ENCODE peak calls at places on chromosomes 1 and 21, in six cellular contexts. G, L, M, D, P and H are unnamed samples.

GRCh38 chr1:147292635-147293251 is 50.3 kb downstream of the CHD1L start:
- DNase-seq in G (peak; percentile 99), L (no peak), M (no peak), D (no peak), P (no peak), H (no peak)

GRCh38 chr1:67019600-67020136 is 34.3 kb downstream of the SLC35D1 start:
- DNase-seq in G (peak; percentile 94), L (no peak), M (no peak), D (no peak), P (no peak), H (no peak)

GRCh38 chr1:46556822-46557221 is 5.4 kb upstream of the KNCN start:
- DNase-seq in G (peak; percentile 69), L (no peak), M (no peak), D (no peak), P (peak; percentile 32), H (no peak)

GRCh38 chr1:203557390-203557789 is 63.4 kb downstream of the OPTC start:
- DNase-seq in G (peak; percentile 98), L (no peak), M (no peak), D (no peak), P (no peak), H (no peak)

GRCh38 chr1:167628754-167629515 is 1.1 kb upstream of the RCSD1 start:
- DNase-seq in G (no peak), L (no peak), M (no peak), D (no peak), P (no peak), H (no peak)

GRCh38 chr1:156704166-156704711 is 1.1 kb downstream of the CRABP2 start:
- DNase-seq in G (no peak), L (no peak), M (no peak), D (no peak), P (no peak), H (no peak)

GRCh38 chr1:184973308-184974085 is 811 bp downstream of the NIBAN1 start:
- DNase-seq in G (peak; percentile 79), L (no peak), M (peak; percentile 58), D (peak; percentile 17), P (peak; percentile 88), H (no peak)

GRCh38 chr1:212237651-212238050 is 47.6 kb upstream of the PPP2R5A start:
- DNase-seq in G (no peak), L (peak; percentile 42), M (no peak), D (no peak), P (no peak), H (no peak)

GRCh38 chr1:15966081-15966955 is 9.6 kb downstream of the ZBTB17 start:
- DNase-seq in G (peak; percentile 63), L (no peak), M (no peak), D (peak; percentile 61), P (peak; percentile 68), H (no peak)

GRCh38 chr21:32410291-32410690 is 2.2 kb upstream of the EVA1C start:
- DNase-seq in G (no peak), L (no peak), M (no peak), D (no peak), P (no peak), H (no peak)

GRCh38 chr1:53949023-53949611 is 3.0 kb downstream of the LRRC42 start:
- DNase-seq in G (peak; percentile 59), L (no peak), M (peak; percentile 9), D (no peak), P (peak; percentile 58), H (no peak)

GRCh38 chr1:225299624-225300023 is 128.2 kb downstream of the LBR start:
- DNase-seq in G (no peak), L (no peak), M (no peak), D (no peak), P (no peak), H (no peak)

GRCh38 chr21:36700961-36701911 is 2.3 kb downstream of the SIM2 start:
- DNase-seq in G (no peak), L (no peak), M (no peak), D (no peak), P (no peak), H (no peak)

GRCh38 chr1:28668191-28668955 is at the start of gene GMEB1:
- DNase-seq in G (peak; percentile 89), L (peak; percentile 93), M (peak; percentile 91), D (peak; percentile 75), P (peak; percentile 89), H (peak; percentile 77)

GRCh38 chr1:40316595-40317393 is at the start of gene COL9A2:
- DNase-seq in G (peak; percentile 22), L (no peak), M (peak; percentile 76), D (peak; percentile 34), P (peak; percentile 78), H (peak; percentile 36)

GRCh38 chr1:18480315-18481189 is at the start of gene KLHDC7A:
- DNase-seq in G (no peak), L (no peak), M (peak; percentile 53), D (no peak), P (no peak), H (peak; percentile 57)

GRCh38 chr1:110673805-110674336 is 869 bp downstream of the KCNA3 start:
- DNase-seq in G (no peak), L (no peak), M (no peak), D (no peak), P (no peak), H (no peak)

GRCh38 chr1:36359911-36360310 is 25.8 kb downstream of the STK40 start:
- DNase-seq in G (no peak), L (no peak), M (no peak), D (no peak), P (no peak), H (no peak)

GRCh38 chr1:119815361-119815760 is 4.1 kb upstream of the REG4 start:
- DNase-seq in G (peak; percentile 56), L (no peak), M (no peak), D (no peak), P (no peak), H (no peak)

GRCh38 chr1:178713270-178713669 is 11.8 kb upstream of the RALGPS2 start:
- DNase-seq in G (peak; percentile 57), L (no peak), M (no peak), D (no peak), P (no peak), H (no peak)

GRCh38 chr1:4638347-4638734 is 16.1 kb upstream of the AJAP1 start:
- DNase-seq in G (no peak), L (no peak), M (no peak), D (no peak), P (peak; percentile 52), H (no peak)

GRCh38 chr1:235843458-235843857 is 23.2 kb downstream of the LYST start:
- DNase-seq in G (peak; percentile 58), L (no peak), M (no peak), D (no peak), P (peak; percentile 50), H (no peak)

GRCh38 chr21:29082416-29082815 is 9.0 kb upstream of the CCT8 start:
- DNase-seq in G (no peak), L (no peak), M (no peak), D (no peak), P (no peak), H (no peak)

GRCh38 chr1:94481473-94481933 is 60.1 kb downstream of the F3 start:
- DNase-seq in G (peak; percentile 75), L (peak; percentile 55), M (peak; percentile 13), D (peak; percentile 8), P (peak; percentile 73), H (peak; percentile 11)

GRCh38 chr1:19765623-19766022 is 34.1 kb downstream of the TMCO4 start:
- DNase-seq in G (peak; percentile 97), L (no peak), M (no peak), D (peak; percentile 8), P (no peak), H (no peak)

GRCh38 chr1:168636642-168637111 is 60.3 kb downstream of the XCL1 start:
- DNase-seq in G (peak; percentile 25), L (no peak), M (no peak), D (no peak), P (no peak), H (no peak)